ENCODE peak calls at places on chromosomes 4 and X, in five cellular contexts. One of them, this sample, is unnamed.

GRCh38 chr4:147617841-147618421 is 734 bp downstream of the TMEM184C start:
- DNase-seq in GM12878: peak; percentile 2
- DNase-seq in stomach: no peak
- DNase-seq in K562: no peak
- DNase-seq in tibial nerve: no peak
- DNase-seq in this sample: no peak

GRCh38 chrX:10854594-10854993 is 234.2 kb upstream of the MID1 start:
- DNase-seq in GM12878: no peak
- DNase-seq in stomach: no peak
- DNase-seq in tibial nerve: no peak
- DNase-seq in K562: no peak
- DNase-seq in this sample: no peak

GRCh38 chrX:37765507-37765906 is 14.4 kb upstream of the CYBB start:
- DNase-seq in stomach: no peak
- DNase-seq in tibial nerve: no peak
- DNase-seq in GM12878: no peak
- DNase-seq in K562: no peak
- DNase-seq in this sample: no peak

GRCh38 chr4:16133406-16133805 is 49.6 kb upstream of the PROM1 start:
- DNase-seq in stomach: no peak
- DNase-seq in tibial nerve: no peak
- DNase-seq in GM12878: no peak
- DNase-seq in K562: no peak
- DNase-seq in this sample: no peak

GRCh38 chr4:5751073-5751917 is 40.3 kb downstream of the EVC start:
- DNase-seq in tibial nerve: no peak
- DNase-seq in K562: no peak
- DNase-seq in GM12878: no peak
- DNase-seq in stomach: no peak
- DNase-seq in this sample: no peak

GRCh38 chrX:145041486-145041885 is 205.8 kb upstream of the SPANXN1 start:
- DNase-seq in GM12878: no peak
- DNase-seq in tibial nerve: no peak
- DNase-seq in stomach: no peak
- DNase-seq in K562: no peak
- DNase-seq in this sample: no peak

GRCh38 chr4:136002316-136002715 is 1530.0 kb downstream of the PCDH18 start:
- DNase-seq in tibial nerve: no peak
- DNase-seq in stomach: no peak
- DNase-seq in K562: no peak
- DNase-seq in GM12878: no peak
- DNase-seq in this sample: no peak

GRCh38 chr4:84870398-84871163 is 95.9 kb downstream of the WDFY3 start:
- DNase-seq in GM12878: no peak
- DNase-seq in tibial nerve: no peak
- DNase-seq in stomach: no peak
- DNase-seq in K562: no peak
- DNase-seq in this sample: no peak

GRCh38 chr4:19224820-19225219 is 1026.9 kb upstream of the SLIT2 start:
- DNase-seq in tibial nerve: no peak
- DNase-seq in GM12878: no peak
- DNase-seq in stomach: no peak
- DNase-seq in K562: no peak
- DNase-seq in this sample: no peak

GRCh38 chrX:149074429-149074828 is 430.7 kb downstream of the IDS start:
- DNase-seq in GM12878: peak; percentile 7
- DNase-seq in K562: no peak
- DNase-seq in tibial nerve: peak; percentile 13
- DNase-seq in stomach: no peak
- DNase-seq in this sample: peak; percentile 61

GRCh38 chr4:8090312-8090711 is 68.3 kb downstream of the ABLIM2 start:
- DNase-seq in K562: no peak
- DNase-seq in tibial nerve: no peak
- DNase-seq in GM12878: no peak
- DNase-seq in stomach: no peak
- DNase-seq in this sample: peak; percentile 64

GRCh38 chrX:101462892-101463291 is 22.4 kb upstream of the ARMCX4 start:
- DNase-seq in tibial nerve: no peak
- DNase-seq in GM12878: no peak
- DNase-seq in stomach: no peak
- DNase-seq in K562: no peak
- DNase-seq in this sample: no peak

GRCh38 chr4:121307441-121308327 is 73.1 kb downstream of the QRFPR start:
- DNase-seq in stomach: no peak
- DNase-seq in GM12878: peak; percentile 51
- DNase-seq in tibial nerve: no peak
- DNase-seq in K562: peak; percentile 43
- DNase-seq in this sample: no peak

GRCh38 chr4:74855879-74856278 is 61.6 kb upstream of the BTC start:
- DNase-seq in K562: no peak
- DNase-seq in GM12878: no peak
- DNase-seq in tibial nerve: no peak
- DNase-seq in stomach: no peak
- DNase-seq in this sample: no peak

GRCh38 chr4:1538096-1538410 is 131.8 kb upstream of the NKX1-1 start:
- DNase-seq in K562: no peak
- DNase-seq in stomach: no peak
- DNase-seq in tibial nerve: no peak
- DNase-seq in GM12878: no peak
- DNase-seq in this sample: peak; percentile 10

GRCh38 chr4:158657291-158657690 is 14.4 kb downstream of the C4orf46 start:
- DNase-seq in GM12878: no peak
- DNase-seq in tibial nerve: no peak
- DNase-seq in K562: no peak
- DNase-seq in stomach: no peak
- DNase-seq in this sample: no peak

GRCh38 chr4:88115587-88115986 is 42.9 kb downstream of the ABCG2 start:
- DNase-seq in GM12878: no peak
- DNase-seq in stomach: no peak
- DNase-seq in K562: no peak
- DNase-seq in tibial nerve: no peak
- DNase-seq in this sample: no peak

GRCh38 chr4:65510976-65511375 is 159.3 kb downstream of the EPHA5 start:
- DNase-seq in stomach: no peak
- DNase-seq in K562: no peak
- DNase-seq in GM12878: no peak
- DNase-seq in tibial nerve: no peak
- DNase-seq in this sample: no peak

GRCh38 chr4:57064811-57065711 is 45.1 kb downstream of the IGFBP7 start:
- DNase-seq in tibial nerve: peak; percentile 55
- DNase-seq in GM12878: no peak
- DNase-seq in K562: no peak
- DNase-seq in stomach: peak; percentile 28
- DNase-seq in this sample: peak; percentile 68

GRCh38 chr4:99087887-99088484 is 602 bp downstream of the ADH5 start:
- DNase-seq in stomach: peak; percentile 69
- DNase-seq in GM12878: no peak
- DNase-seq in tibial nerve: peak; percentile 63
- DNase-seq in K562: no peak
- DNase-seq in this sample: peak; percentile 79

GRCh38 chr4:130563185-130563890 is 1467.4 kb downstream of the C4orf33 start:
- DNase-seq in GM12878: no peak
- DNase-seq in tibial nerve: peak; percentile 14
- DNase-seq in stomach: peak; percentile 30
- DNase-seq in K562: no peak
- DNase-seq in this sample: peak; percentile 23

GRCh38 chrX:103175944-103176753 is 38.8 kb upstream of the BEX4 start:
- DNase-seq in GM12878: no peak
- DNase-seq in stomach: peak; percentile 72
- DNase-seq in tibial nerve: peak; percentile 56
- DNase-seq in K562: peak; percentile 53
- DNase-seq in this sample: no peak

GRCh38 chr4:181671672-181672071 is 571.5 kb upstream of the TENM3 start:
- DNase-seq in GM12878: no peak
- DNase-seq in K562: no peak
- DNase-seq in stomach: no peak
- DNase-seq in tibial nerve: no peak
- DNase-seq in this sample: no peak

GRCh38 chr4:87097075-87097474 is 123.3 kb downstream of the KLHL8 start:
- DNase-seq in tibial nerve: no peak
- DNase-seq in K562: peak; percentile 22
- DNase-seq in stomach: no peak
- DNase-seq in GM12878: no peak
- DNase-seq in this sample: no peak

GRCh38 chr4:17578482-17578891 is 1.5 kb downstream of the LAP3 start:
- DNase-seq in tibial nerve: no peak
- DNase-seq in stomach: no peak
- DNase-seq in GM12878: peak; percentile 34
- DNase-seq in K562: no peak
- DNase-seq in this sample: no peak

GRCh38 chr4:3780347-3781171 is 14.4 kb downstream of the ADRA2C start:
- DNase-seq in GM12878: no peak
- DNase-seq in stomach: no peak
- DNase-seq in tibial nerve: no peak
- DNase-seq in K562: peak; percentile 32
- DNase-seq in this sample: no peak

GRCh38 chrX:153600921-153601320 is 2.0 kb upstream of the CCNQ start:
- DNase-seq in tibial nerve: no peak
- DNase-seq in K562: no peak
- DNase-seq in stomach: no peak
- DNase-seq in GM12878: no peak
- DNase-seq in this sample: peak; percentile 30

GRCh38 chrX:153598541-153599191 is at the start of gene CCNQ:
- DNase-seq in tibial nerve: no peak
- DNase-seq in K562: peak; percentile 29
- DNase-seq in stomach: peak; percentile 30
- DNase-seq in GM12878: no peak
- DNase-seq in this sample: no peak

GRCh38 chrX:153599192-153600031 is 473 bp upstream of the CCNQ start:
- DNase-seq in K562: peak; percentile 96
- DNase-seq in tibial nerve: peak; percentile 63
- DNase-seq in stomach: peak; percentile 90
- DNase-seq in GM12878: peak; percentile 33
- DNase-seq in this sample: peak; percentile 92

GRCh38 chrX:153601511-153602110 is 2.7 kb upstream of the CCNQ start:
- DNase-seq in tibial nerve: no peak
- DNase-seq in K562: no peak
- DNase-seq in GM12878: no peak
- DNase-seq in stomach: no peak
- DNase-seq in this sample: no peak

DNA sequence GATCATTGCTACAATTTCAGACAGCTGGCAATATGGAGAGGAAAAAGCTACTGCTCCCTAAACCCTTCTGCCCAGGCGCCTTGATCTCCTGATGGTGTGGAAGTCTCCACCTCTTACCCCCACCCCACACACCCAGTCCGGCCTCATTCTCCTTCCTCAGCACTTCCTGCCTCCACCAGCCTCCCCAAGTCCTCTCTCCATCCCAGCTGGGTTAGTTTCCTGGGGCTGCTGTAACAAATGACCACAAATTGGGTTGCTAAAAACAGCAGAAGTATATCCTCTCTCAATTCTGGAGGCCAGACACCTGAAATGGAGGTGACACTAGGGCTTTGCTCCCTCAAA is 1.1 kb upstream of the CCNQ start:
- DNase-seq in tibial nerve: no peak
- DNase-seq in GM12878: no peak
- DNase-seq in K562: no peak
- DNase-seq in stomach: no peak
- DNase-seq in this sample: no peak
- H3K4me3 ChIP-seq in tibial nerve: peak overlapping the region; percentile 52
- H3K4me3 ChIP-seq in GM12878: peak overlapping the region; percentile 57
- H3K4me3 ChIP-seq in K562: peak overlapping the region; percentile 63
- H3K4me3 ChIP-seq in stomach: peak overlapping the region; percentile 59
- H3K4me3 ChIP-seq in this sample: peak overlapping the region; percentile 60

DNA sequence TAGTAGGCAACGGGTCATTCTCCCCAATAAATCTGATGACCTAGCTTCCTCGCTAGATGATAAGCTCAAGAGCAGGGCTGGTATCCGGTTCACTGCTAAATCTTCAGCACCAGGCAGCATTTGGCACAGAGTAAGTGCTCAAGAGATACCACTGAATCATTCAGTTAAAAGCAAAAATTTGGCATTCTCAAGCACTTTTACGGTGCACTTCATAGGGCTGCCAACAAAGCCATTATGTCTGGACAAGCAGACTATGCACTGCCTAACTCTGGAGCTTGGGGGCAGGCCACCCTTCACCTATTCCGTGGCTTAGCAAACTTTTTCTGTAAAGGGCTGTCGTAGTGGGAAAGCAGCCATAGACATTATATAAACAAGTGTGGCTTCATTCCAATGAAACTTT is 23.8 kb upstream of the CXorf38 start:
- DNase-seq in GM12878: no peak
- DNase-seq in stomach: no peak
- DNase-seq in K562: no peak
- DNase-seq in tibial nerve: no peak
- DNase-seq in this sample: no peak
- H3K36me3 ChIP-seq in GM12878: peaks cover 17% of the 10 kb centered on the region
- H3K36me3 ChIP-seq in stomach: peaks cover 3% of the 10 kb centered on the region
- H3K36me3 ChIP-seq in K562: peaks cover 53% of the 10 kb centered on the region
- H3K36me3 ChIP-seq in tibial nerve: no peaks in the 10 kb centered on the region
- H3K36me3 ChIP-seq in this sample: no peaks in the 10 kb centered on the region

GRCh38 chr4:145732895-145733880 is 53.2 kb downstream of the C4orf51 start:
- DNase-seq in K562: peak; percentile 93
- DNase-seq in tibial nerve: peak; percentile 83
- DNase-seq in stomach: peak; percentile 96
- DNase-seq in GM12878: peak; percentile 35
- DNase-seq in this sample: peak; percentile 97
- TF ChIP-seq POLR2A in K562: peak; percentile 50
- TF ChIP-seq POLR2A in tibial nerve: peak; percentile 14
- TF ChIP-seq POLR2A in stomach: no peak
- TF ChIP-seq POLR2A in GM12878: peak; percentile 47
- TF ChIP-seq POLR2A in this sample: peak; percentile 76

GRCh38 chr4:107036602-107037151 is 564 bp upstream of the DKK2 start:
- DNase-seq in tibial nerve: no peak
- DNase-seq in GM12878: no peak
- DNase-seq in K562: no peak
- DNase-seq in stomach: no peak
- DNase-seq in this sample: no peak

GRCh38 chr4:107035711-107036601 is at the start of gene DKK2:
- DNase-seq in tibial nerve: peak; percentile 21
- DNase-seq in K562: no peak
- DNase-seq in GM12878: no peak
- DNase-seq in stomach: no peak
- DNase-seq in this sample: no peak

GRCh38 chr4:107034982-107035710 is 967 bp downstream of the DKK2 start:
- DNase-seq in tibial nerve: peak; percentile 13
- DNase-seq in GM12878: no peak
- DNase-seq in stomach: no peak
- DNase-seq in K562: no peak
- DNase-seq in this sample: no peak

GRCh38 chr4:107034091-107034698 is 1.9 kb downstream of the DKK2 start:
- DNase-seq in K562: no peak
- DNase-seq in GM12878: no peak
- DNase-seq in tibial nerve: peak; percentile 32
- DNase-seq in stomach: no peak
- DNase-seq in this sample: peak; percentile 19

GRCh38 chr4:107037188-107037587 is 1.1 kb upstream of the DKK2 start:
- DNase-seq in K562: no peak
- DNase-seq in stomach: no peak
- DNase-seq in tibial nerve: peak; percentile 16
- DNase-seq in GM12878: no peak
- DNase-seq in this sample: peak; percentile 27
- H3K4me3 ChIP-seq in K562: no peak overlapping the region
- H3K4me3 ChIP-seq in stomach: peak overlapping the region; percentile 48
- H3K4me3 ChIP-seq in tibial nerve: no peak overlapping the region
- H3K4me3 ChIP-seq in GM12878: no peak overlapping the region
- H3K4me3 ChIP-seq in this sample: peak overlapping the region; percentile 55

This sample was measured in heart left ventricle.